ENCODE peak calls at places on chromosomes 3 and 15, in six cellular contexts. B is PC-3, W is putamen, A is neuronal stem cell, O is D341Med, E is NCI-H1092 treated with DMSO at 0.1 percent for 48 hours. X is an unnamed sample.

GRCh38 chr3:171339606-171340005 is 120.6 kb downstream of the TNIK start:
- DNase-seq in E (no peak), A (no peak), W (no peak), B (no peak), O (no peak), X (no peak)

GRCh38 chr3:46942481-46943236 is 33.9 kb downstream of the CCDC12 start:
- DNase-seq in O (no peak), A (no peak), W (no peak), E (no peak), B (no peak), X (no peak)

GRCh38 chr3:131083190-131083863 is 56.6 kb downstream of the NEK11 start:
- DNase-seq in E (peak), W (peak), A (no peak), B (no peak), O (peak), X (no peak)

GRCh38 chr15:78739996-78740903 is 71.0 kb downstream of the ADAMTS7 start:
- DNase-seq in W (no peak), A (peak), O (peak), B (peak), E (no peak), X (peak)

GRCh38 chr15:35654334-35654733 is 108.4 kb upstream of the DPH6 start:
- DNase-seq in E (no peak), O (no peak), A (no peak), W (peak), B (no peak), X (no peak)

GRCh38 chr3:4507010-4507596 is 14.0 kb downstream of the ITPR1 start:
- DNase-seq in A (no peak), B (no peak), W (no peak), O (no peak), E (no peak), X (no peak)

GRCh38 chr3:124826703-124827102 is 60.5 kb downstream of the ITGB5 start:
- DNase-seq in E (no peak), A (no peak), W (peak), B (peak), O (no peak), X (no peak)

GRCh38 chr3:52248816-52249547 is 3.4 kb downstream of the PPM1M start:
- DNase-seq in B (no peak), O (no peak), A (no peak), E (no peak), W (no peak), X (no peak)

GRCh38 chr3:164450276-164450905 is 627.9 kb downstream of the SI start:
- DNase-seq in E (no peak), O (no peak), B (no peak), A (no peak), W (no peak), X (no peak)

GRCh38 chr15:90300988-90301715 is 35.7 kb downstream of the NGRN start:
- DNase-seq in B (peak), E (peak), A (peak), W (no peak), O (peak), X (no peak)

GRCh38 chr3:10548997-10549396 is 43.6 kb upstream of the ATP2B2 start:
- DNase-seq in A (no peak), W (no peak), O (no peak), B (peak), E (no peak), X (no peak)

GRCh38 chr15:27449041-27449440 is 478.1 kb downstream of the GABRG3 start:
- DNase-seq in O (no peak), W (no peak), E (no peak), B (no peak), A (no peak), X (no peak)

GRCh38 chr3:160413613-160414248 is 14.3 kb downstream of the SMC4 start:
- DNase-seq in W (peak), A (peak), O (peak), E (peak), B (peak), X (peak)

GRCh38 chr15:92803852-92804609 is 96.1 kb upstream of the CHD2 start:
- DNase-seq in O (no peak), W (peak), B (peak), E (no peak), A (no peak), X (peak)

X was measured in GDM1.